ENCODE peak calls at places on chromosome 22, in four cellular contexts. J is brain microvascular endothelial cell, P is PC-3, S is HFFc6. L is an unnamed sample.

GRCh38 chr22:39237276-39238123 is 7.3 kb downstream of the PDGFB start:
- DNase-seq in P (no peak), S (no peak), J (no peak), L (no peak)

GRCh38 chr22:39994046-39994565 is 648 bp upstream of the FAM83F start:
- DNase-seq in J (no peak), P (no peak), S (no peak), L (no peak)

GRCh38 chr22:17634696-17635095 is 3.9 kb upstream of the BCL2L13 start:
- DNase-seq in P (no peak), J (no peak), S (no peak), L (no peak)

GRCh38 chr22:30881361-30882180 is 87.0 kb downstream of the MORC2 start:
- DNase-seq in J (no peak), S (no peak), P (no peak), L (no peak)

GRCh38 chr22:43399338-43399979 is 12.4 kb upstream of the MPPED1 start:
- DNase-seq in J (no peak), S (no peak), P (no peak), L (no peak)

GRCh38 chr22:42879371-42880021 is 22.4 kb upstream of the ARFGAP3 start:
- DNase-seq in J (no peak), S (no peak), P (no peak), L (no peak)

GRCh38 chr22:11253000-11253511 is 4274.9 kb upstream of the OR11H1 start:
- DNase-seq in J (no peak), P (peak; percentile 1), S (no peak), L (no peak)

GRCh38 chr22:50584106-50585096 is 1.8 kb upstream of the CHKB start:
- DNase-seq in P (no peak), J (no peak), S (no peak), L (no peak)

GRCh38 chr22:40324468-40325305 is 21.6 kb upstream of the ADSL start:
- DNase-seq in J (no peak), P (no peak), S (no peak), L (no peak)

GRCh38 chr22:27456696-27457503 is 344.7 kb downstream of the MN1 start:
- DNase-seq in S (peak; percentile 92), P (peak; percentile 86), J (peak; percentile 93), L (no peak)

GRCh38 chr22:49976439-49977175 is 16.0 kb downstream of the PIM3 start:
- DNase-seq in S (no peak), P (no peak), J (no peak), L (no peak)

GRCh38 chr22:43181321-43182076 is 5.4 kb downstream of the TTLL12 start:
- DNase-seq in P (no peak), S (no peak), J (no peak), L (no peak)

GRCh38 chr22:39383841-39384625 is 15.5 kb upstream of the TAB1 start:
- DNase-seq in S (peak; percentile 29), J (no peak), P (no peak), L (no peak)

GRCh38 chr22:20994902-20995241 is 7.0 kb downstream of the THAP7 start:
- DNase-seq in J (no peak), P (no peak), S (no peak), L (no peak)

GRCh38 chr22:43228330-43228729 is 41.4 kb upstream of the TTLL12 start:
- DNase-seq in S (no peak), J (peak; percentile 25), P (peak; percentile 35), L (no peak)

GRCh38 chr22:33578752-33579151 is 341.5 kb downstream of the LARGE1 start:
- DNase-seq in J (no peak), P (no peak), S (no peak), L (no peak)

GRCh38 chr22:39493759-39494158 is 8.3 kb upstream of the MIEF1 start:
- DNase-seq in J (peak; percentile 67), S (peak; percentile 91), P (peak; percentile 76), L (no peak)

GRCh38 chr22:50544746-50545253 is 899 bp upstream of the KLHDC7B start:
- DNase-seq in S (no peak), P (no peak), J (no peak), L (no peak)

GRCh38 chr22:49010086-49010863 is 817.4 kb downstream of the BRD1 start:
- DNase-seq in S (no peak), P (no peak), J (no peak), L (no peak)

GRCh38 chr22:27970596-27971220 is 51.7 kb upstream of the PITPNB start:
- DNase-seq in P (no peak), S (peak; percentile 11), J (no peak), L (no peak)

GRCh38 chr22:50303848-50304527 is 3.5 kb downstream of the PLXNB2 start:
- DNase-seq in P (peak; percentile 50), J (no peak), S (peak; percentile 21), L (no peak)

GRCh38 chr22:26692215-26692614 is 34.8 kb downstream of the MIAT start:
- DNase-seq in P (no peak), J (no peak), S (no peak), L (no peak)

GRCh38 chr22:40533712-40534378 is 102.7 kb downstream of the MRTFA start:
- DNase-seq in J (peak; percentile 69), P (peak; percentile 62), S (peak; percentile 60), L (no peak)

GRCh38 chr22:27583930-27584329 is 217.6 kb downstream of the MN1 start:
- DNase-seq in J (no peak), S (no peak), P (no peak), L (no peak)

GRCh38 chr22:43007519-43008102 is 7.3 kb downstream of the PACSIN2 start:
- DNase-seq in S (peak; percentile 55), J (peak; percentile 68), P (no peak), L (no peak)

GRCh38 chr22:21855715-21856114 is 11.7 kb downstream of the MAPK1 start:
- DNase-seq in S (no peak), J (no peak), P (no peak), L (no peak)

GRCh38 chr22:17257578-17257977 is 38.3 kb upstream of the ADA2 start:
- DNase-seq in S (no peak), J (no peak), P (no peak), L (no peak)

GRCh38 chr22:23053051-23053707 is 17.1 kb upstream of the GNAZ start:
- DNase-seq in P (no peak), J (no peak), S (no peak), L (peak; percentile 65)

GRCh38 chr22:36227396-36227795 is 11.9 kb downstream of the APOL2 start:
- DNase-seq in J (no peak), P (no peak), S (no peak), L (peak; percentile 68)

GRCh38 chr22:21971858-21972275 is 10.7 kb downstream of the TOP3B start:
- DNase-seq in S (no peak), P (no peak), J (no peak), L (no peak)

GRCh38 chr22:17303840-17304779 is 65.2 kb upstream of the CECR2 start:
- DNase-seq in J (no peak), P (no peak), S (no peak), L (no peak)

GRCh38 chr22:22940961-22941605 is 53.5 kb downstream of the IGLL5 start:
- DNase-seq in S (no peak), J (no peak), P (no peak), L (peak; percentile 67)

DNA sequence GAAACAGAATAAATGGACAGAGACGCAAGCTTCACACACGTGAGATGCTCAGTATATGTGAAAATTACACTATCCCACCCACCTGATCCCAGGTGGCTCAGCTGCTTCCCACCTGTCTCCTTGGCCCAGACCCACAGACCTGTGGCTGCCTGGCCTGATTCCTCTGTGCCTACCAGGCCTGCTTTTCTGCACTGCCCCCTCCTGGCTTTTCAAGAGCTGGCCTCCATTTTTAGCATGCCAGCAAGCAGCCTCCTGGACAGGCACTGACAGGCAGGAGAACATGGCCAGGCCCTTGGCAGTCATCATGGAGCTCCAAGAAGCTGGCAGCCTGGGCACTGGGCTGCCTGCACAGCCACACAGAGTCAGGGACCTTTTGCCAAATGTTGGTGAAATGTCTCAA is 79.5 kb upstream of the HMGXB4 start:
- DNase-seq in S (no peak), P (no peak), J (no peak), L (peak; percentile 59)
- TF ChIP-seq CTCF in S (no peak), P (no peak), J (no peak), L (no peak)

GRCh38 chr22:25027959-25028840 is 75.7 kb downstream of the KIAA1671 start:
- DNase-seq in P (peak; percentile 11), S (no peak), J (peak; percentile 25), L (no peak)
- TF ChIP-seq CTCF in P (peak; percentile 48), S (peak; percentile 52), J (peak; percentile 68), L (peak; percentile 53)

GRCh38 chr22:46798366-46799057 is 36.1 kb downstream of the TBC1D22A start:
- DNase-seq in S (peak; percentile 53), J (peak; percentile 62), P (peak; percentile 79), L (peak; percentile 93)

GRCh38 chr22:46796566-46797195 is 34.2 kb downstream of the TBC1D22A start:
- DNase-seq in P (no peak), S (no peak), J (no peak), L (peak; percentile 81)

GRCh38 chr22:46798041-46798365 is 35.6 kb downstream of the TBC1D22A start:
- DNase-seq in J (no peak), P (no peak), S (no peak), L (no peak)

GRCh38 chr22:46795845-46796565 is 33.6 kb downstream of the TBC1D22A start:
- DNase-seq in J (no peak), S (no peak), P (no peak), L (peak; percentile 49)

DNA sequence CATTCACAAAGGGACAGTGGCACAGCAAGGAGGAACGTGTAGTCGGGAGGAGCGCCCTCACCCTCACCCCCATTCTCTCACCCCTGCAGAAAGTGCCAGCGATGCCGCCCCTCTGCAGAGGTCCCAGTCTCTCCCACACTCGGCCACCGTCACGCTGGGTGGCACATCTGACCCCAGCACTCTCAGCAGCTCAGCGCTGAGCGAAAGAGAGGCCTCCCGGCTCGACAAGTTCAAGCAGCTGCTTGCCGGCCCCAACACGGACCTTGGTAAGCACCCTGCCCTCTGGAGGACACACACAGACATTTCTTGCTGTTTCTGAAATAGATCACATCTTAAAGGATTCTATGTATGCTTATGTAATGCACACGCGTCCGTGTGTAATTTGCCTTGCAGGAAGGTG is 34.9 kb downstream of the TBC1D22A start:
- DNase-seq in P (peak; percentile 9), S (peak; percentile 11), J (peak; percentile 39), L (peak; percentile 77)
- TF ChIP-seq CTCF in P (peak; percentile 40), S (peak; percentile 64), J (peak; percentile 68), L (peak; percentile 31)

GRCh38 chr22:32181043-32181442 is 21.9 kb upstream of the C22orf42 start:
- DNase-seq in S (no peak), P (no peak), J (no peak), L (no peak)

GRCh38 chr22:32177221-32177765 is 18.2 kb upstream of the C22orf42 start:
- DNase-seq in P (peak; percentile 1), J (no peak), S (no peak), L (peak; percentile 54)

DNA sequence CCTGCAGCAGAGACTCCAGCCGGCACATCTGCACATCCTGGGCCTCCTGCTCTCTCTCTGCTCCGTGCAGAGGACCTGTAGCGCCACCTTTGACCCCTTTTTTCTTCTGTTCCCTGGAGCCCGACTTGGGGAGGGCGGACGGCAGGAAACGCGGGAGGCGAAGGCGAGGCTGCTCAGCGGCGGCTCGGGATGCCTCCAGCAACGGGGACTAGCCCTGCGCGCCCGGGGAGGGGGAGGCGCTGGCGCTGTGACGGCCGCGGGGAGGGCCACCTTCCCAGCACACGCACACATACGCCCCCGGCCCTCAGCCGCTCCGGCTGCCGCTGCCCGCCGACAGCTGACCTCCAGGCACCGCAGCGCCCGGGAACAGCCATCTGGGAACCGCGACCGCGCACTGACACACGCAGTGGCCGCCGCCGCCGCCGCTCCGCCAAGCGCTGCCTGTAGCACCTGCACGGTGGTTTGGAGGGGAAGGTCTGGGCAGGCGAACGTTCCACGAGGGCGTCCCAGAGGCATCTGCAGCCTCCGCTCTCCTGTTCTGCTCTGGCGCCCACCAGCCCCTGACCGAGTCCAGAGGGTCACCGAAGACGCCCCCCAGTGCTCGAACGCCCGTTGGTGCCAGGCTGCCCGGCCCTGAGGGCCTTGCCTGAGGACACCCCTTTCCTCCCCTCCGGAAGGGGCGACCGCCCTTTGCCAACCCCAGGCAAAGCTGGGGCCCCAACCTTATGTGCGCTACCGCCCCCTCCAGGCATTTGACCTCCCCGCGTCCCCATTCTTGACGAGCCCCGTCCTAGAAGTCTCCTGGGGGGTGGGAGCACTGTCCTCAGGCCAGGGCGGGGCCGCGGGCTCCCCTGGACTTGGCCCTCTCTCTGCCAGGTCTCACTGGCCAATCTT is 16.9 kb upstream of the C22orf42 start:
- DNase-seq in P (no peak), S (no peak), J (no peak), L (peak; percentile 84)
- TF ChIP-seq CTCF in P (no peak), S (no peak), J (no peak), L (no peak)